ENCODE peak calls at places on chromosome 1, in eight cellular contexts. Y is psoas muscle, O is stomach, K is esophagus muscularis mucosa, R is breast epithelium, G is HFF-Myc, X is AG04449, H is Peyer's patch. E is an unnamed sample.

GRCh38 chr1:40980453-40981121 is 1.1 kb downstream of the CTPS1 start:
- DNase-seq in R (no peak), X (no peak), Y (no peak), K (no peak), H (peak), G (no peak), O (peak), E (no peak)

GRCh38 chr1:186843931-186844330 is 15.2 kb downstream of the PLA2G4A start:
- DNase-seq in H (no peak), G (no peak), R (no peak), K (no peak), X (no peak), O (no peak), Y (no peak), E (no peak)

GRCh38 chr1:30423570-30423969 is 299.8 kb downstream of the MATN1 start:
- DNase-seq in R (no peak), Y (no peak), O (no peak), K (peak), X (no peak), H (peak), G (no peak), E (no peak)

GRCh38 chr1:86296305-86297205 is 99.6 kb downstream of the ODF2L start:
- DNase-seq in G (no peak), H (no peak), X (no peak), K (no peak), Y (no peak), R (no peak), O (no peak), E (no peak)

GRCh38 chr1:2828586-2829250 is 27.2 kb upstream of the TTC34 start:
- DNase-seq in G (no peak), R (no peak), H (no peak), K (no peak), X (no peak), O (no peak), Y (no peak), E (no peak)

GRCh38 chr1:19352839-19353238 is 40.7 kb downstream of the SLC66A1 start:
- DNase-seq in O (no peak), K (no peak), X (no peak), R (no peak), G (no peak), H (no peak), Y (no peak), E (no peak)

GRCh38 chr1:77263708-77264107 is 18.1 kb upstream of the AK5 start:
- DNase-seq in H (no peak), X (no peak), G (no peak), O (no peak), Y (no peak), K (no peak), R (no peak), E (no peak)

GRCh38 chr1:47643506-47644215 is 205.8 kb downstream of the FOXD2 start:
- DNase-seq in R (no peak), X (no peak), H (no peak), O (no peak), Y (no peak), G (no peak), K (no peak), E (no peak)

GRCh38 chr1:103267893-103268292 is 159.6 kb upstream of the COL11A1 start:
- DNase-seq in O (no peak), Y (no peak), X (no peak), H (no peak), K (no peak), G (no peak), R (no peak), E (no peak)

GRCh38 chr1:113972954-113973353 is 6.3 kb upstream of the OLFML3 start:
- DNase-seq in X (no peak), Y (no peak), R (no peak), G (no peak), H (no peak), O (no peak), K (no peak), E (no peak)

GRCh38 chr1:209627349-209628196 is 24.7 kb downstream of the LAMB3 start:
- DNase-seq in H (peak), K (no peak), R (no peak), O (peak), G (peak), Y (peak), X (no peak), E (peak)

GRCh38 chr1:198892065-198892464 is 253.2 kb downstream of the PTPRC start:
- DNase-seq in H (no peak), G (peak), K (no peak), Y (no peak), X (no peak), O (no peak), R (no peak), E (no peak)

GRCh38 chr1:246794261-246795093 is 70.3 kb downstream of the SCCPDH start:
- DNase-seq in H (no peak), O (no peak), K (no peak), Y (no peak), R (no peak), G (peak), X (no peak), E (no peak)

DNA sequence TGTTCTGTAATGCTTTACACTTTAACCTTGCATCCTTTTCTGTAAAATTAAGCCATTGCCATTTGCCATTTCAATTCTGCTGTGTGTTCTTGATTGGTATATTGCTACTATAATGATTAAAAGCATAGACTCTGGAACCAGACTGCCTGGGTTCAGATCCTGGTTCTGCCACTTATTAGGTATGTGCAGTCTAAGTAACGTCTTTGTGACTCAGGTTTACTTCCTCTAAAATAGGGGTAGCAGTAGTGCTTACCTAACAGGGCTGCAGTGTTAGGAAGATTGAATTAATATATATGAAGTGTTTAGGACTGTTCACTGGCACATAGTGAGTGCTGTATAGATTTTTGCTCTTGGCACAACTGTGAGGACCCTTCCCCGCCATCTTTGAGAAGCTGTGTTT is 4.4 kb downstream of the CDC42 start:
- DNase-seq in K (no peak), X (no peak), O (no peak), Y (no peak), G (no peak), H (peak), R (no peak), E (no peak)
- H3K4me3 ChIP-seq in K (no peak), X (no peak), O (peak), Y (peak), G (no peak), H (no peak), R (no peak), E (no peak)

GRCh38 chr1:226870323-226871046 is at the start of gene PSEN2:
- DNase-seq in Y (peak), O (peak), K (peak), R (peak), X (no peak), G (no peak), H (peak), E (no peak)
- TF ChIP-seq CTCF in Y (peak), O (no peak), K (peak), R (no peak), X (peak), G (peak), H (no peak), E (peak)

DNA sequence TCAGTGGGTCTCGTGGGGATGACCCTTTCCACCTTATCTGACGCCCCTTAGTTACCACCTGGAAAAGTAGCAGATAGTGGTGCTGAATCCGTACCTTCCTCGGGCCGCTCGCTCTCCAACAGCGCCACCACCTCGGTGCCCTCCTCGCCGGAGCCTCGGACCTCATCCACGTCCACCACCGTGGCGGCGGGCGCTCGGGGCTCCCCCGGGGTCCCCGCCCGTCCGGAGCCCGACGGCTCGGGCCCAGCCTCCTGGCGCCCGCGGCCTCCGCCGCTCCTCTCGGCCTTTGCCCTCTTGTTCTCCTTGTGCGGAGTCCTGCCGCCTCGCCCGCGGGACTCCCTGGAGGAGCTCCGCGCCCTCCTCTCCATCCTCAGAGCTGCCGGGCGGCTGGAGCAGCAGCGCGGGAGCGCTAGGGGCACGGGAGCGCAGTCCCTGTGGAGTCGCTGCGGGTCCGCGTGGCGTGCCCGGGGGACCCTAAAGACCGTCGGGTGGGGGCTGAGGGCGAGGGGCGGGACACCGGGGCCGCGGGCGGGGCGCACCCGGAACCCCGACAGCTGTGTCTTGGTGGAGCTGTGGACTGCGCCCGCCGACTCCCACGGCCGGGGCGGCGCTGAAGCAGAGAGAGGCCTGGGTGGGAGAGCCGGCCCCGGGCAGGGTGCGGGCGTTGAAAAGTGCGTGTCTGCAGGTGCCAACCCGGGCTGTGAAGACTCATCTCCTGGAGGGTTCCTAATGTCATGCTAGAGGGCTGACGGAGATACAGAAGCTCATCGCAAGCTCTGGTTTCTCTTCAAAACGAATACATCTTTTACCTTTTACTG is at the start of gene NPHS2:
- DNase-seq in R (no peak), O (no peak), X (no peak), H (no peak), G (no peak), K (no peak), Y (no peak), E (no peak)
- H3K4me3 ChIP-seq in R (peak), O (peak), X (no peak), H (peak), G (no peak), K (no peak), Y (no peak), E (no peak)

GRCh38 chr1:155934097-155934932 is at the start of gene KHDC4:
- DNase-seq in G (peak), Y (peak), X (peak), K (peak), R (peak), H (peak), O (peak), E (peak)
- TF ChIP-seq CTCF in G (no peak), Y (no peak), X (peak), K (no peak), R (peak), H (no peak), O (peak), E (no peak)

GRCh38 chr1:244653439-244654283 is 735 bp downstream of the DESI2 start:
- DNase-seq in H (no peak), G (no peak), Y (no peak), K (no peak), O (no peak), R (no peak), X (no peak), E (no peak)

GRCh38 chr1:244655186-244655585 is 2.3 kb downstream of the DESI2 start:
- DNase-seq in Y (no peak), X (no peak), O (no peak), G (no peak), R (no peak), H (no peak), K (no peak), E (no peak)

GRCh38 chr1:244651956-244652698 is 799 bp upstream of the DESI2 start:
- DNase-seq in Y (no peak), G (no peak), K (no peak), H (no peak), X (no peak), R (no peak), O (no peak), E (no peak)

GRCh38 chr1:244652699-244653438 is at the start of gene DESI2:
- DNase-seq in R (peak), G (peak), X (peak), K (peak), H (peak), O (peak), Y (peak), E (peak)

DNA sequence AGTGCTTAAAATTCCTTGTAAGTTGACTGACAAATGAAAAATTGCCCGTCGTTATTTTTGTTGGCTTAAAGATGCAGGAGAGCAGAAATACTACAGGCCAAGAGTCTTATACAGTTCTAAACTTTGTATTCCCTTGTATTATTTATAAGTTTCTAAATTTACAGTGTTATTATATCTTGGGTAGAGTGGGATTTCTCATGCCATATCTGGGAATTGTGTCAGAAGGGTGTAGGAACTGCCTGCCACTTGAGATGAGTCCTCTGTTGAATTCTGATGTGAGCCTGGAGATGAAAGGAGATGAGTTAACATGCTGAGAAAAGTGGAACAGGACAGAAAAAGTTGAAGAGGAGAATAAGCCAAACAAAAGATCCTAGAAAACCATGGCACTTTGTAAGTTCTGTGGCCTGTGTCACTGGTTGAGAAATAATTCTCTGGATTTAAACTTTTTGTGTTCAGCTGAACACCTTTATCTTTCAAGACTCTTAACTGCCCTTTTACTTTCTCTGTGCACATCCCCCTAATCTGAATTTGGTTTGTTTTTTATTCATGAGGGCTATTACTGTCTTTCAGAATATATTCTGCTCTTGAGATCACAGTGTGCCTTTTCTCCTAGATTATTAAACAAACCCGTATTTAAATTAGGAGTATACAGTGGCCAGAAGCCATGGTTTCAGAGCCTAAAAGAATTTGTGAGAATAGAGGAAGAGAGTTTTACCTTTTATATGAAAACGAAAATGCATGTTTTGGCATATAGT is 1.5 kb downstream of the DESI2 start:
- DNase-seq in K (no peak), G (no peak), Y (no peak), X (no peak), R (no peak), H (no peak), O (no peak), E (no peak)
- H3K4me3 ChIP-seq in K (peak), G (peak), Y (peak), X (peak), R (peak), H (peak), O (peak), E (peak)

GRCh38 chr1:182392045-182393028 is 747 bp upstream of the GLUL start:
- DNase-seq in O (peak), R (peak), H (no peak), K (peak), Y (peak), X (no peak), G (no peak), E (no peak)

GRCh38 chr1:182388392-182389134 is 3.0 kb downstream of the GLUL start:
- DNase-seq in H (no peak), X (no peak), R (no peak), G (no peak), O (no peak), Y (no peak), K (no peak), E (no peak)

GRCh38 chr1:182391362-182392044 is at the start of gene GLUL:
- DNase-seq in Y (peak), H (peak), K (peak), R (peak), G (peak), O (peak), X (peak), E (peak)

GRCh38 chr1:182389619-182390047 is 2.0 kb downstream of the GLUL start:
- DNase-seq in H (no peak), X (no peak), O (no peak), R (peak), Y (no peak), K (no peak), G (no peak), E (no peak)

GRCh38 chr1:182391028-182391361 is 595 bp downstream of the GLUL start:
- DNase-seq in G (no peak), H (no peak), O (no peak), R (no peak), X (no peak), Y (no peak), K (no peak), E (no peak)
- TF ChIP-seq CTCF in G (no peak), H (no peak), O (no peak), R (no peak), X (no peak), Y (no peak), K (no peak), E (no peak)

E was measured in astrocyte of the cerebellum.